ENCODE peak calls at places on chromosomes 12 and 14, in four cellular contexts. B is H1, H is HepG2, G is GM12878. J is an unnamed sample.

GRCh38 chr12:45130881-45131281 is 80.0 kb upstream of the DBX2 start:
- DNase-seq in G (peak; percentile 16), B (peak; percentile 74), H (peak; percentile 28), J (peak; percentile 65)

GRCh38 chr12:70543444-70543843 is 93.8 kb downstream of the PTPRB start:
- DNase-seq in H (peak; percentile 41), B (no peak), G (no peak), J (no peak)

GRCh38 chr14:104803916-104804371 is 3.0 kb downstream of the ZBTB42 start:
- DNase-seq in H (no peak), B (no peak), G (no peak), J (peak; percentile 51)

GRCh38 chr12:65565601-65566560 is 258.4 kb upstream of the HMGA2 start:
- DNase-seq in H (no peak), G (no peak), B (no peak), J (no peak)

GRCh38 chr12:82651489-82651888 is 35.2 kb upstream of the TMTC2 start:
- DNase-seq in B (no peak), G (no peak), H (no peak), J (no peak)

GRCh38 chr12:118055144-118055557 is 5.8 kb downstream of the WSB2 start:
- DNase-seq in B (peak; percentile 79), G (no peak), H (peak; percentile 68), J (peak; percentile 69)

GRCh38 chr12:125125271-125125670 is 60.0 kb downstream of the AACS start:
- DNase-seq in B (no peak), G (no peak), H (no peak), J (no peak)

GRCh38 chr12:21296751-21297406 is 37.8 kb downstream of the SLCO1A2 start:
- DNase-seq in H (no peak), B (no peak), G (no peak), J (peak; percentile 22)

GRCh38 chr14:74804219-74804825 is 41.2 kb downstream of the YLPM1 start:
- DNase-seq in H (peak; percentile 26), B (no peak), G (no peak), J (peak; percentile 44)

GRCh38 chr14:105507247-105507646 is 16.2 kb downstream of the TEDC1 start:
- DNase-seq in B (no peak), G (no peak), H (no peak), J (no peak)

GRCh38 chr12:19850341-19851065 is 411.2 kb downstream of the AEBP2 start:
- DNase-seq in B (no peak), H (no peak), G (no peak), J (no peak)

GRCh38 chr12:86697916-86698315 is 441.7 kb upstream of the MGAT4C start:
- DNase-seq in G (no peak), H (no peak), B (no peak), J (no peak)

GRCh38 chr14:100191584-100192249 is 32.3 kb upstream of the DEGS2 start:
- DNase-seq in H (no peak), B (no peak), G (no peak), J (no peak)

DNA sequence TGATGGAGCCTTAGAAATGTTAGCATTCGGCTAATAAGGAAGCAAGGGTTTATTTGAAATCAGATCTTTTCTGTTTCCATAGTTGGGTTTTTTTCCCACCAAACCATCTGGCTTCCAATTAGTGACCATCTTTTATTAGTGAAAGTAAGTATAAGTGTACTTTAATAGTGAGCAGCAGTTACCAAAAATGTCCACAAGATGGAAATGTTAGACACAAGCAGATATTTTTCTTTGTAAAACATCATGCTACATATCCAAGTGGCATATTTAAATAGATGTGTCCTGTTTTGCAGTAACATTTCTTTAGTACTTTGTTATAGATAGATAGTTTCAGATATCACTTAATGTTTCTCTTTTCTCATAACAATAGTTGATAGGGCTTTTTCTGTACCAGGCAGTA is 28.8 kb downstream of the YEATS4 start:
- DNase-seq in B (no peak), G (no peak), H (peak; percentile 43), J (peak; percentile 30)
- TF ChIP-seq TCF12 in B (no peak), G (no peak), H (no peak), J (no peak)

GRCh38 chr14:88825078-88825458 is 617 bp downstream of the TTC8 start:
- DNase-seq in H (no peak), B (no peak), G (no peak), J (no peak)
- TF ChIP-seq TCF12 in H (no peak), B (no peak), G (no peak), J (no peak)

GRCh38 chr12:108235231-108235959 is 103.7 kb downstream of the CMKLR1 start:
- DNase-seq in G (no peak), B (no peak), H (no peak), J (no peak)

GRCh38 chr12:108232565-108232964 is 103.5 kb downstream of the WSCD2 start:
- DNase-seq in G (no peak), H (no peak), B (no peak), J (no peak)

GRCh38 chr12:108231909-108232434 is 102.9 kb downstream of the WSCD2 start:
- DNase-seq in H (no peak), G (no peak), B (no peak), J (no peak)

GRCh38 chr12:108236366-108236765 is 102.7 kb downstream of the CMKLR1 start:
- DNase-seq in B (no peak), H (no peak), G (no peak), J (no peak)

GRCh38 chr12:108234155-108234554 is 105.0 kb downstream of the CMKLR1 start:
- DNase-seq in H (no peak), B (no peak), G (no peak), J (peak; percentile 58)
- TF ChIP-seq TCF12 in H (no peak), B (no peak), G (no peak), J (no peak)

GRCh38 chr14:69755784-69756183 is 11.2 kb upstream of the SRSF5 start:
- DNase-seq in B (no peak), G (no peak), H (peak; percentile 29), J (no peak)
- TF ChIP-seq TCF12 in B (no peak), G (no peak), H (no peak), J (no peak)

J was measured in SK-N-SH.